ENCODE peak calls at places on chromosomes 2 and 18, in nine cellular contexts. One of them, this sample, is unnamed.

GRCh38 chr2:23563673-23564617 is 179.0 kb downstream of the KLHL29 start:
- DNase-seq in fibroblast of mammary gland: peak; percentile 68
- DNase-seq in small intestine: no peak
- DNase-seq in IMR-90: peak; percentile 69
- DNase-seq in AG10803: peak; percentile 95
- DNase-seq in CD4-positive, CD25-positive, alpha-beta regulatory T cell: no peak
- DNase-seq in skeletal muscle cell: no peak
- DNase-seq in adipocyte: peak; percentile 79
- DNase-seq in GM23338: peak; percentile 41
- DNase-seq in this sample: peak; percentile 65

GRCh38 chr18:57210101-57210661 is 63.3 kb downstream of the BOD1L2 start:
- DNase-seq in fibroblast of mammary gland: peak; percentile 61
- DNase-seq in small intestine: peak; percentile 96
- DNase-seq in IMR-90: peak; percentile 70
- DNase-seq in AG10803: peak; percentile 72
- DNase-seq in CD4-positive, CD25-positive, alpha-beta regulatory T cell: no peak
- DNase-seq in skeletal muscle cell: peak; percentile 26
- DNase-seq in adipocyte: peak; percentile 84
- DNase-seq in GM23338: peak; percentile 81
- DNase-seq in this sample: peak; percentile 28

GRCh38 chr18:3689986-3690681 is 240.2 kb downstream of the TGIF1 start:
- DNase-seq in fibroblast of mammary gland: no peak
- DNase-seq in small intestine: no peak
- DNase-seq in IMR-90: no peak
- DNase-seq in AG10803: no peak
- DNase-seq in CD4-positive, CD25-positive, alpha-beta regulatory T cell: no peak
- DNase-seq in skeletal muscle cell: no peak
- DNase-seq in adipocyte: no peak
- DNase-seq in GM23338: peak; percentile 52
- DNase-seq in this sample: no peak

GRCh38 chr2:238528953-238529781 is 102.4 kb downstream of the ASB1 start:
- DNase-seq in fibroblast of mammary gland: peak; percentile 54
- DNase-seq in small intestine: no peak
- DNase-seq in IMR-90: peak; percentile 82
- DNase-seq in AG10803: peak; percentile 66
- DNase-seq in CD4-positive, CD25-positive, alpha-beta regulatory T cell: no peak
- DNase-seq in skeletal muscle cell: no peak
- DNase-seq in adipocyte: peak; percentile 83
- DNase-seq in GM23338: no peak
- DNase-seq in this sample: peak; percentile 55

GRCh38 chr2:215531284-215531683 is 95.4 kb upstream of the FN1 start:
- DNase-seq in fibroblast of mammary gland: peak; percentile 79
- DNase-seq in small intestine: no peak
- DNase-seq in IMR-90: peak; percentile 88
- DNase-seq in AG10803: peak; percentile 55
- DNase-seq in CD4-positive, CD25-positive, alpha-beta regulatory T cell: no peak
- DNase-seq in skeletal muscle cell: no peak
- DNase-seq in adipocyte: peak; percentile 68
- DNase-seq in GM23338: no peak
- DNase-seq in this sample: peak; percentile 61

GRCh38 chr2:128661289-128661688 is 342.6 kb upstream of the HS6ST1 start:
- DNase-seq in fibroblast of mammary gland: no peak
- DNase-seq in small intestine: no peak
- DNase-seq in IMR-90: no peak
- DNase-seq in AG10803: no peak
- DNase-seq in CD4-positive, CD25-positive, alpha-beta regulatory T cell: no peak
- DNase-seq in skeletal muscle cell: no peak
- DNase-seq in adipocyte: no peak
- DNase-seq in GM23338: no peak
- DNase-seq in this sample: no peak

GRCh38 chr2:36553690-36554089 is 44.3 kb downstream of the FEZ2 start:
- DNase-seq in fibroblast of mammary gland: no peak
- DNase-seq in small intestine: no peak
- DNase-seq in IMR-90: no peak
- DNase-seq in AG10803: no peak
- DNase-seq in CD4-positive, CD25-positive, alpha-beta regulatory T cell: no peak
- DNase-seq in skeletal muscle cell: no peak
- DNase-seq in adipocyte: no peak
- DNase-seq in GM23338: no peak
- DNase-seq in this sample: no peak

GRCh38 chr2:166671235-166671634 is 177.2 kb upstream of the SCN7A start:
- DNase-seq in fibroblast of mammary gland: no peak
- DNase-seq in small intestine: no peak
- DNase-seq in IMR-90: peak; percentile 62
- DNase-seq in AG10803: no peak
- DNase-seq in CD4-positive, CD25-positive, alpha-beta regulatory T cell: no peak
- DNase-seq in skeletal muscle cell: no peak
- DNase-seq in adipocyte: peak; percentile 81
- DNase-seq in GM23338: no peak
- DNase-seq in this sample: no peak

GRCh38 chr18:70319185-70319584 is 30.3 kb downstream of the SOCS6 start:
- DNase-seq in fibroblast of mammary gland: no peak
- DNase-seq in small intestine: no peak
- DNase-seq in IMR-90: no peak
- DNase-seq in AG10803: no peak
- DNase-seq in CD4-positive, CD25-positive, alpha-beta regulatory T cell: no peak
- DNase-seq in skeletal muscle cell: no peak
- DNase-seq in adipocyte: no peak
- DNase-seq in GM23338: no peak
- DNase-seq in this sample: no peak

GRCh38 chr18:51813740-51814139 is 526.3 kb upstream of the DCC start:
- DNase-seq in fibroblast of mammary gland: no peak
- DNase-seq in small intestine: no peak
- DNase-seq in IMR-90: no peak
- DNase-seq in AG10803: no peak
- DNase-seq in CD4-positive, CD25-positive, alpha-beta regulatory T cell: no peak
- DNase-seq in skeletal muscle cell: no peak
- DNase-seq in adipocyte: no peak
- DNase-seq in GM23338: no peak
- DNase-seq in this sample: no peak

GRCh38 chr2:52404866-52405265 is 1362.7 kb upstream of the CHAC2 start:
- DNase-seq in fibroblast of mammary gland: no peak
- DNase-seq in small intestine: no peak
- DNase-seq in IMR-90: no peak
- DNase-seq in AG10803: no peak
- DNase-seq in CD4-positive, CD25-positive, alpha-beta regulatory T cell: no peak
- DNase-seq in skeletal muscle cell: no peak
- DNase-seq in adipocyte: peak; percentile 60
- DNase-seq in GM23338: no peak
- DNase-seq in this sample: no peak

GRCh38 chr2:238499731-238500570 is 73.2 kb downstream of the ASB1 start:
- DNase-seq in fibroblast of mammary gland: no peak
- DNase-seq in small intestine: no peak
- DNase-seq in IMR-90: no peak
- DNase-seq in AG10803: no peak
- DNase-seq in CD4-positive, CD25-positive, alpha-beta regulatory T cell: no peak
- DNase-seq in skeletal muscle cell: no peak
- DNase-seq in adipocyte: no peak
- DNase-seq in GM23338: no peak
- DNase-seq in this sample: no peak

GRCh38 chr18:55549474-55550104 is 38.4 kb downstream of the TCF4 start:
- DNase-seq in fibroblast of mammary gland: no peak
- DNase-seq in small intestine: no peak
- DNase-seq in IMR-90: no peak
- DNase-seq in AG10803: no peak
- DNase-seq in CD4-positive, CD25-positive, alpha-beta regulatory T cell: no peak
- DNase-seq in skeletal muscle cell: no peak
- DNase-seq in adipocyte: no peak
- DNase-seq in GM23338: no peak
- DNase-seq in this sample: no peak

GRCh38 chr2:10646153-10646552 is 43.6 kb downstream of the NOL10 start:
- DNase-seq in fibroblast of mammary gland: no peak
- DNase-seq in small intestine: no peak
- DNase-seq in IMR-90: peak; percentile 12
- DNase-seq in AG10803: no peak
- DNase-seq in CD4-positive, CD25-positive, alpha-beta regulatory T cell: no peak
- DNase-seq in skeletal muscle cell: no peak
- DNase-seq in adipocyte: peak; percentile 47
- DNase-seq in GM23338: no peak
- DNase-seq in this sample: no peak

GRCh38 chr2:226508683-226509082 is 290.9 kb downstream of the IRS1 start:
- DNase-seq in fibroblast of mammary gland: peak; percentile 13
- DNase-seq in small intestine: no peak
- DNase-seq in IMR-90: no peak
- DNase-seq in AG10803: no peak
- DNase-seq in CD4-positive, CD25-positive, alpha-beta regulatory T cell: no peak
- DNase-seq in skeletal muscle cell: no peak
- DNase-seq in adipocyte: peak; percentile 44
- DNase-seq in GM23338: no peak
- DNase-seq in this sample: no peak
- H3K4me3 ChIP-seq in fibroblast of mammary gland: no peak overlapping the region
- H3K4me3 ChIP-seq in small intestine: no peak overlapping the region
- H3K4me3 ChIP-seq in IMR-90: no peak overlapping the region
- H3K4me3 ChIP-seq in AG10803: no peak overlapping the region
- H3K4me3 ChIP-seq in CD4-positive, CD25-positive, alpha-beta regulatory T cell: no peak overlapping the region
- H3K4me3 ChIP-seq in skeletal muscle cell: no peak overlapping the region
- H3K4me3 ChIP-seq in adipocyte: no peak overlapping the region
- H3K4me3 ChIP-seq in GM23338: no peak overlapping the region
- H3K4me3 ChIP-seq in this sample: no peak overlapping the region

DNA sequence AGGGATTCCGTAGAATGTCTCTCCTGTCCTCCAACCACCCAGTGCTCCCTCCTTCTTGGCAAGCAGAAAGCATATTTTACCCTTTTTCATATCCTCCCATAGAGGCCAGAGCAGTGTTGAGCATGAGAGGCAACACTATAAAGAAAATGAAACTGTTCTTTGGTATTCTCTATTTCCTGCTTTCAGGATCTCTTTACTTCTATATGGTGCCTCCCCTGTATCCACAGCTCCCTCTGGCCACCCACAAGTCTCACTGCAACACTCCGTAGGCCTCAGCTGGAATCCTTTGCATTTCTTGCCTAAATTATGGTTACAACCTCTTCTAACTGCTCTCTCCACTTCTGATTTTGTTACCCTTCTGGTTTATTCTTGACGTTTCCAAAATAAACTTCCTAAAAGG is 74.9 kb upstream of the C2orf15 start:
- DNase-seq in fibroblast of mammary gland: peak; percentile 43
- DNase-seq in small intestine: peak; percentile 77
- DNase-seq in IMR-90: peak; percentile 61
- DNase-seq in AG10803: peak; percentile 53
- DNase-seq in CD4-positive, CD25-positive, alpha-beta regulatory T cell: peak; percentile 0
- DNase-seq in skeletal muscle cell: peak; percentile 46
- DNase-seq in adipocyte: peak; percentile 69
- DNase-seq in GM23338: peak; percentile 69
- DNase-seq in this sample: peak; percentile 60
- H3K4me3 ChIP-seq in fibroblast of mammary gland: no peak overlapping the region
- H3K4me3 ChIP-seq in small intestine: no peak overlapping the region
- H3K4me3 ChIP-seq in IMR-90: no peak overlapping the region
- H3K4me3 ChIP-seq in AG10803: no peak overlapping the region
- H3K4me3 ChIP-seq in CD4-positive, CD25-positive, alpha-beta regulatory T cell: peak overlapping the region; percentile 37
- H3K4me3 ChIP-seq in skeletal muscle cell: no peak overlapping the region
- H3K4me3 ChIP-seq in adipocyte: no peak overlapping the region
- H3K4me3 ChIP-seq in GM23338: no peak overlapping the region
- H3K4me3 ChIP-seq in this sample: no peak overlapping the region

GRCh38 chr2:109214651-109215371 is 85.8 kb downstream of the SH3RF3 start:
- DNase-seq in fibroblast of mammary gland: no peak
- DNase-seq in small intestine: no peak
- DNase-seq in IMR-90: no peak
- DNase-seq in AG10803: no peak
- DNase-seq in CD4-positive, CD25-positive, alpha-beta regulatory T cell: no peak
- DNase-seq in skeletal muscle cell: no peak
- DNase-seq in adipocyte: no peak
- DNase-seq in GM23338: no peak
- DNase-seq in this sample: peak; percentile 47

GRCh38 chr2:109215866-109216265 is 86.9 kb downstream of the SH3RF3 start:
- DNase-seq in fibroblast of mammary gland: no peak
- DNase-seq in small intestine: no peak
- DNase-seq in IMR-90: no peak
- DNase-seq in AG10803: no peak
- DNase-seq in CD4-positive, CD25-positive, alpha-beta regulatory T cell: no peak
- DNase-seq in skeletal muscle cell: no peak
- DNase-seq in adipocyte: no peak
- DNase-seq in GM23338: no peak
- DNase-seq in this sample: no peak

GRCh38 chr2:109218087-109218791 is 89.2 kb downstream of the SH3RF3 start:
- DNase-seq in fibroblast of mammary gland: no peak
- DNase-seq in small intestine: peak; percentile 48
- DNase-seq in IMR-90: peak; percentile 75
- DNase-seq in AG10803: peak; percentile 22
- DNase-seq in CD4-positive, CD25-positive, alpha-beta regulatory T cell: peak; percentile 41
- DNase-seq in skeletal muscle cell: no peak
- DNase-seq in adipocyte: no peak
- DNase-seq in GM23338: no peak
- DNase-seq in this sample: peak; percentile 67

GRCh38 chr2:109217362-109218086 is 88.5 kb downstream of the SH3RF3 start:
- DNase-seq in fibroblast of mammary gland: peak; percentile 97
- DNase-seq in small intestine: peak; percentile 32
- DNase-seq in IMR-90: peak; percentile 100
- DNase-seq in AG10803: peak; percentile 96
- DNase-seq in CD4-positive, CD25-positive, alpha-beta regulatory T cell: no peak
- DNase-seq in skeletal muscle cell: peak; percentile 36
- DNase-seq in adipocyte: peak; percentile 40
- DNase-seq in GM23338: no peak
- DNase-seq in this sample: peak; percentile 100

DNA sequence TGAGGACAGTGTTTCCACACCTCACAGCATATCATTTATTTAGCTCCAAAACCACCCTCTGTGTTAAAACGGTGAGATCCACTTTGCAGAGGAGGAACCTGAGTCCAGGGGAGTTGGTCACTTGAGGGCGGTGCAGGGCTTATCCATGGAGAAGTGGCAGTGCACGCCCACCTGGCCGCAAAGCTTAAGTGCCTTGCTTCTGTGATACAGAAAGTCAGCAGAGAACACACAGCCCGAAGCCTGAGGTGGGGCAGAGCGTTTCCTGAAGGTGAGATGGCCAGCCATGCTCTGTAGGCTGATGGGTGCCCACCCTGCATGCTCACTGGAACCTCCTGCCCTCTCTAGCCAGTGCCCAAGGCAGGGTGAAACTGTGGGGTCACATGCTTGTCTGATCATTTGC is 87.3 kb downstream of the SH3RF3 start:
- DNase-seq in fibroblast of mammary gland: no peak
- DNase-seq in small intestine: no peak
- DNase-seq in IMR-90: no peak
- DNase-seq in AG10803: no peak
- DNase-seq in CD4-positive, CD25-positive, alpha-beta regulatory T cell: no peak
- DNase-seq in skeletal muscle cell: no peak
- DNase-seq in adipocyte: no peak
- DNase-seq in GM23338: peak; percentile 33
- DNase-seq in this sample: peak; percentile 19
- H3K4me3 ChIP-seq in fibroblast of mammary gland: no peak overlapping the region
- H3K4me3 ChIP-seq in small intestine: no peak overlapping the region
- H3K4me3 ChIP-seq in IMR-90: no peak overlapping the region
- H3K4me3 ChIP-seq in AG10803: no peak overlapping the region
- H3K4me3 ChIP-seq in CD4-positive, CD25-positive, alpha-beta regulatory T cell: no peak overlapping the region
- H3K4me3 ChIP-seq in skeletal muscle cell: no peak overlapping the region
- H3K4me3 ChIP-seq in adipocyte: no peak overlapping the region
- H3K4me3 ChIP-seq in GM23338: no peak overlapping the region
- H3K4me3 ChIP-seq in this sample: no peak overlapping the region

DNA sequence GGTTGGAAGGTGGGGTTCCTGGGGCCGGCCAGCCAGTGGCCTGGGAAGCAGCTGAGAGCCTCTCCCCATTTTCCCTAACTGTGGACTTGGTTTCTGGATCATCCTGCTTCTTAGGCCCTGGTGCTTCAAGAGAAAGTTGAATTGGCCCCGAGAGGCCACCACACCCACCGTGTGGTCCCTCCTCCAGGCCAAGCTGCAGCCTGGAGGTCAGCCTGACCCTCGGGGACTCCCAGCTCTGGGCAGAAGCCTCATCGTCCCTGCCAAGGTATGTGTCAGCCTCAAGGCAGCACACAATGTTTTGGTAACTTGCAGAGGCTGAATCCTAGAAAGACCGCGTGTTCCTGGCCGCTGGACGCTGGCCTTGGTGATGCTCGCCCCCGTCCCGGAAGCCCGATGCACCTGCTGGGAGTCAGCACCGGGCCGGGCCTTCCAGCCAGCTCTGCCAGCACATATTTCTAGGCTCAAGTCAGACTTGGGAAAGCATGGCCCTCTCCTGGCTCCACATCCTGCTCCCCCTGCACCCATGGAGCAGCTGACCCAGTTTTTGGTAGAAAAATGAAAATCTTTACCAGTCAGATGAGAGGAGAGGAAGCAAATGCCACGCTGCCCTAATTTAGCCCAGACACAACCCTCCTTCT is 72.6 kb downstream of the ACTR2 start:
- DNase-seq in fibroblast of mammary gland: peak; percentile 96
- DNase-seq in small intestine: no peak
- DNase-seq in IMR-90: peak; percentile 76
- DNase-seq in AG10803: no peak
- DNase-seq in CD4-positive, CD25-positive, alpha-beta regulatory T cell: no peak
- DNase-seq in skeletal muscle cell: peak; percentile 74
- DNase-seq in adipocyte: peak; percentile 65
- DNase-seq in GM23338: no peak
- DNase-seq in this sample: peak; percentile 40
- H3K4me3 ChIP-seq in fibroblast of mammary gland: no peak overlapping the region
- H3K4me3 ChIP-seq in small intestine: no peak overlapping the region
- H3K4me3 ChIP-seq in IMR-90: no peak overlapping the region
- H3K4me3 ChIP-seq in AG10803: peak overlapping the region; percentile 3
- H3K4me3 ChIP-seq in CD4-positive, CD25-positive, alpha-beta regulatory T cell: peak overlapping the region; percentile 72
- H3K4me3 ChIP-seq in skeletal muscle cell: no peak overlapping the region
- H3K4me3 ChIP-seq in adipocyte: peak overlapping the region; percentile 66
- H3K4me3 ChIP-seq in GM23338: no peak overlapping the region
- H3K4me3 ChIP-seq in this sample: no peak overlapping the region

This sample was measured in fibroblast of villous mesenchyme.